ENCODE peak calls at places on chromosomes 13 and 19, in four cellular contexts. S is heart left ventricle, J is endothelial cell of umbilical vein, L is H1. O is an unnamed sample.

GRCh38 chr13:74064805-74065204 is 69.4 kb downstream of the KLF12 start:
- DNase-seq in J (no peak), L (no peak), S (no peak), O (no peak)

GRCh38 chr19:52685811-52686210 is 47.7 kb upstream of the ZNF83 start:
- DNase-seq in J (no peak), L (no peak), S (no peak), O (no peak)

GRCh38 chr19:1064661-1065605 is 2.0 kb upstream of the ARHGAP45 start:
- DNase-seq in L (no peak), J (peak), S (peak), O (peak)

GRCh38 chr19:18152817-18153554 is at the start of gene PIK3R2:
- DNase-seq in J (peak), L (peak), S (peak), O (peak)

GRCh38 chr19:8307965-8308866 is at the start of gene CD320:
- DNase-seq in S (peak), L (no peak), J (peak), O (peak)

GRCh38 chr13:21138561-21138960 is 37.8 kb downstream of the SKA3 start:
- DNase-seq in S (no peak), L (no peak), J (peak), O (no peak)

GRCh38 chr19:23403581-23404324 is 8.5 kb upstream of the ZNF91 start:
- DNase-seq in J (no peak), L (no peak), S (no peak), O (peak)

GRCh38 chr13:49560270-49561063 is 24.9 kb downstream of the RCBTB1 start:
- DNase-seq in J (no peak), L (no peak), S (no peak), O (peak)

GRCh38 chr19:40163541-40164129 is 27.6 kb upstream of the MAP3K10 start:
- DNase-seq in J (no peak), L (no peak), S (no peak), O (no peak)
- TF ChIP-seq POLR2A in J (no peak), L (no peak), S (no peak), O (no peak)

GRCh38 chr19:40229926-40230417 is 3.5 kb upstream of the CCNP start:
- DNase-seq in L (no peak), S (no peak), J (no peak), O (no peak)

GRCh38 chr19:40232949-40233810 is 6.7 kb upstream of the CCNP start:
- DNase-seq in L (no peak), J (no peak), S (no peak), O (no peak)

GRCh38 chr19:40231057-40231456 is 4.6 kb upstream of the CCNP start:
- DNase-seq in S (no peak), J (no peak), L (no peak), O (no peak)

GRCh38 chr19:40232479-40232878 is 6.0 kb upstream of the CCNP start:
- DNase-seq in L (no peak), J (no peak), S (no peak), O (no peak)

GRCh38 chr19:40231544-40232424 is 5.3 kb upstream of the CCNP start:
- DNase-seq in J (no peak), S (peak), L (no peak), O (no peak)
- TF ChIP-seq POLR2A in J (no peak), S (no peak), L (peak), O (no peak)

GRCh38 chr19:13764101-13764807 is at the start of gene MRI1:
- DNase-seq in L (no peak), J (peak), S (peak), O (peak)
- TF ChIP-seq POLR2A in L (no peak), J (peak), S (peak), O (peak)

GRCh38 chr19:35715981-35716734 is 1.6 kb upstream of the KMT2B start:
- DNase-seq in S (no peak), J (no peak), L (no peak), O (no peak)
- TF ChIP-seq POLR2A in S (peak), J (no peak), L (no peak), O (no peak)